ENCODE peak calls at places on chromosomes 16 and 17, in six cellular contexts. One of them, this sample, is unnamed.

GRCh38 chr17:59074494-59074893 is 32.2 kb downstream of the TRIM37 start:
- DNase-seq in HuH-7.5: no peak
- DNase-seq in endothelial cell: no peak
- DNase-seq in iPS DF 6.9: no peak
- DNase-seq in EH: peak
- DNase-seq in Caco-2: no peak
- DNase-seq in this sample: no peak

GRCh38 chr16:54430491-54431030 is 144.0 kb upstream of the IRX3 start:
- DNase-seq in HuH-7.5: no peak
- DNase-seq in endothelial cell: no peak
- DNase-seq in iPS DF 6.9: no peak
- DNase-seq in EH: peak
- DNase-seq in Caco-2: no peak
- DNase-seq in this sample: no peak

GRCh38 chr16:67181346-67181745 is 2.4 kb downstream of the MATCAP1 start:
- DNase-seq in HuH-7.5: no peak
- DNase-seq in endothelial cell: no peak
- DNase-seq in iPS DF 6.9: no peak
- DNase-seq in EH: peak
- DNase-seq in Caco-2: no peak
- DNase-seq in this sample: no peak

GRCh38 chr16:24541534-24541933 is 2.2 kb downstream of the RBBP6 start:
- DNase-seq in HuH-7.5: no peak
- DNase-seq in endothelial cell: no peak
- DNase-seq in iPS DF 6.9: no peak
- DNase-seq in EH: no peak
- DNase-seq in Caco-2: no peak
- DNase-seq in this sample: no peak

GRCh38 chr17:51402881-51403280 is 142.5 kb downstream of the UTP18 start:
- DNase-seq in HuH-7.5: no peak
- DNase-seq in endothelial cell: no peak
- DNase-seq in iPS DF 6.9: no peak
- DNase-seq in EH: no peak
- DNase-seq in Caco-2: no peak
- DNase-seq in this sample: no peak

GRCh38 chr17:69448431-69449102 is 34.1 kb downstream of the MAP2K6 start:
- DNase-seq in HuH-7.5: no peak
- DNase-seq in endothelial cell: peak
- DNase-seq in iPS DF 6.9: peak
- DNase-seq in EH: no peak
- DNase-seq in Caco-2: no peak
- DNase-seq in this sample: peak

GRCh38 chr17:55421179-55421934 is at the start of gene MMD:
- DNase-seq in HuH-7.5: peak
- DNase-seq in endothelial cell: peak
- DNase-seq in iPS DF 6.9: no peak
- DNase-seq in EH: no peak
- DNase-seq in Caco-2: peak
- DNase-seq in this sample: peak

GRCh38 chr16:8850279-8850885 is 18.4 kb downstream of the CARHSP1 start:
- DNase-seq in HuH-7.5: no peak
- DNase-seq in endothelial cell: peak
- DNase-seq in iPS DF 6.9: no peak
- DNase-seq in EH: peak
- DNase-seq in Caco-2: no peak
- DNase-seq in this sample: no peak

GRCh38 chr17:74513987-74514631 is 17.2 kb downstream of the CD300LB start:
- DNase-seq in HuH-7.5: no peak
- DNase-seq in endothelial cell: peak
- DNase-seq in iPS DF 6.9: no peak
- DNase-seq in EH: peak
- DNase-seq in Caco-2: peak
- DNase-seq in this sample: peak

GRCh38 chr17:60720763-60721531 is 43.3 kb downstream of the BCAS3 start:
- DNase-seq in HuH-7.5: peak
- DNase-seq in endothelial cell: peak
- DNase-seq in iPS DF 6.9: peak
- DNase-seq in EH: peak
- DNase-seq in Caco-2: peak
- DNase-seq in this sample: peak

GRCh38 chr17:38417210-38417951 is 10.9 kb upstream of the ARHGAP23 start:
- DNase-seq in HuH-7.5: no peak
- DNase-seq in endothelial cell: no peak
- DNase-seq in iPS DF 6.9: no peak
- DNase-seq in EH: no peak
- DNase-seq in Caco-2: no peak
- DNase-seq in this sample: no peak

GRCh38 chr16:49929606-49930005 is 73.7 kb upstream of the ZNF423 start:
- DNase-seq in HuH-7.5: no peak
- DNase-seq in endothelial cell: no peak
- DNase-seq in iPS DF 6.9: no peak
- DNase-seq in EH: no peak
- DNase-seq in Caco-2: peak
- DNase-seq in this sample: no peak